ENCODE peak calls at places on chromosomes 6 and 20, in five cellular contexts. Q is SJSA1; B is CD8-positive, alpha-beta T cell; M is body of pancreas; G is A549. D is an unnamed sample.

GRCh38 chr6:168874637-168875036 is 379.0 kb downstream of the THBS2 start:
- DNase-seq in Q (no peak), B (no peak), M (no peak), G (no peak), D (no peak)

GRCh38 chr20:57717797-57718196 is 8.0 kb upstream of the PMEPA1 start:
- DNase-seq in Q (peak; percentile 64), B (no peak), M (no peak), G (peak; percentile 68), D (no peak)

GRCh38 chr20:63194007-63194820 is 21.7 kb downstream of the YTHDF1 start:
- DNase-seq in Q (no peak), B (no peak), M (no peak), G (no peak), D (peak; percentile 55)

GRCh38 chr6:136647363-136647763 is 97.1 kb upstream of the MAP7 start:
- DNase-seq in Q (peak; percentile 60), B (peak; percentile 17), M (no peak), G (no peak), D (no peak)

GRCh38 chr6:134519456-134519855 is 201.5 kb upstream of the SGK1 start:
- DNase-seq in Q (no peak), B (peak; percentile 47), M (no peak), G (no peak), D (no peak)

GRCh38 chr6:113574147-113574546 is 283.0 kb upstream of the MARCKS start:
- DNase-seq in Q (no peak), B (no peak), M (no peak), G (no peak), D (no peak)

GRCh38 chr6:43517503-43518357 is 841 bp downstream of the POLR1C start:
- DNase-seq in Q (no peak), B (no peak), M (no peak), G (no peak), D (no peak)

GRCh38 chr6:170372380-170373325 is 66.1 kb downstream of the FAM120B start:
- DNase-seq in Q (no peak), B (no peak), M (no peak), G (no peak), D (no peak)

GRCh38 chr20:21302645-21303060 is 478 bp upstream of the XRN2 start:
- DNase-seq in Q (no peak), B (no peak), M (no peak), G (no peak), D (no peak)

GRCh38 chr6:149264629-149265028 is 52.9 kb upstream of the TAB2 start:
- DNase-seq in Q (no peak), B (peak; percentile 47), M (no peak), G (no peak), D (no peak)

GRCh38 chr6:45305546-45305945 is 22.6 kb upstream of the RUNX2 start:
- DNase-seq in Q (no peak), B (no peak), M (no peak), G (no peak), D (peak; percentile 22)

GRCh38 chr6:19268117-19268516 is 569.1 kb upstream of the ID4 start:
- DNase-seq in Q (no peak), B (no peak), M (no peak), G (no peak), D (no peak)

GRCh38 chr20:50054626-50055511 is 58.1 kb downstream of the UBE2V1 start:
- DNase-seq in Q (peak; percentile 98), B (no peak), M (no peak), G (no peak), D (peak; percentile 68)

GRCh38 chr6:39804666-39805065 is 12.5 kb downstream of the DAAM2 start:
- DNase-seq in Q (no peak), B (no peak), M (no peak), G (no peak), D (peak; percentile 80)

GRCh38 chr6:167045828-167046580 is 46.8 kb downstream of the CEP43 start:
- DNase-seq in Q (no peak), B (no peak), M (no peak), G (peak; percentile 10), D (no peak)

GRCh38 chr20:52975024-52975732 is 3.0 kb downstream of the TSHZ2 start:
- DNase-seq in Q (no peak), B (no peak), M (no peak), G (no peak), D (no peak)

GRCh38 chr6:77834591-77834996 is 181.8 kb downstream of the MEI4 start:
- DNase-seq in Q (no peak), B (no peak), M (no peak), G (no peak), D (no peak)

GRCh38 chr6:47922391-47922790 is 140.6 kb downstream of the OPN5 start:
- DNase-seq in Q (no peak), B (no peak), M (no peak), G (no peak), D (no peak)

GRCh38 chr6:112018619-112019416 is 35.1 kb upstream of the CCN6 start:
- DNase-seq in Q (peak; percentile 79), B (no peak), M (no peak), G (no peak), D (peak; percentile 64)

GRCh38 chr20:29878281-29878741 is 1379.2 kb upstream of the DEFB115 start:
- DNase-seq in Q (no peak), B (no peak), M (no peak), G (peak; percentile 55), D (peak; percentile 63)

GRCh38 chr6:84243240-84243639 is 15.8 kb upstream of the CEP162 start:
- DNase-seq in Q (no peak), B (no peak), M (no peak), G (no peak), D (no peak)

GRCh38 chr6:151018035-151018434 is 152.5 kb downstream of the MTHFD1L start:
- DNase-seq in Q (no peak), B (no peak), M (no peak), G (no peak), D (no peak)

GRCh38 chr20:10521068-10521834 is 86.1 kb downstream of the SLX4IP start:
- DNase-seq in Q (peak; percentile 82), B (no peak), M (no peak), G (peak; percentile 43), D (peak; percentile 91)

GRCh38 chr20:23283096-23283850 is 67.3 kb upstream of the NXT1 start:
- DNase-seq in Q (no peak), B (no peak), M (no peak), G (no peak), D (no peak)
- H3K4me1 ChIP-seq in Q (peaks cover 27% of the 10 kb centered on the region), B (no peaks in the 10 kb centered on the region), M (no peaks in the 10 kb centered on the region), G (no peaks in the 10 kb centered on the region), D (no peaks in the 10 kb centered on the region)

GRCh38 chr6:157769776-157770430 is 53.1 kb upstream of the SNX9 start:
- DNase-seq in Q (no peak), B (no peak), M (no peak), G (no peak), D (no peak)

GRCh38 chr6:157767757-157768156 is 55.3 kb upstream of the SNX9 start:
- DNase-seq in Q (no peak), B (no peak), M (no peak), G (no peak), D (no peak)

GRCh38 chr6:157768304-157768703 is 54.7 kb upstream of the SNX9 start:
- DNase-seq in Q (no peak), B (no peak), M (no peak), G (no peak), D (no peak)

GRCh38 chr6:157767071-157767750 is 55.8 kb upstream of the SNX9 start:
- DNase-seq in Q (no peak), B (no peak), M (no peak), G (no peak), D (peak; percentile 64)

GRCh38 chr6:157768863-157769551 is 54.0 kb upstream of the SNX9 start:
- DNase-seq in Q (no peak), B (no peak), M (no peak), G (no peak), D (no peak)
- H3K4me1 ChIP-seq in Q (peaks cover 27% of the 10 kb centered on the region), B (peaks cover 39% of the 10 kb centered on the region), M (peaks cover 10% of the 10 kb centered on the region), G (peaks cover 31% of the 10 kb centered on the region), D (peaks cover 22% of the 10 kb centered on the region)

GRCh38 chr20:44969320-44969879 is 3.1 kb downstream of the STK4 start:
- DNase-seq in Q (no peak), B (no peak), M (no peak), G (no peak), D (no peak)

GRCh38 chr20:44967207-44967807 is 995 bp downstream of the STK4 start:
- DNase-seq in Q (no peak), B (peak; percentile 57), M (no peak), G (no peak), D (no peak)

GRCh38 chr20:44965651-44966029 is 672 bp upstream of the STK4 start:
- DNase-seq in Q (peak; percentile 8), B (no peak), M (no peak), G (no peak), D (no peak)

GRCh38 chr20:44963325-44964215 is 2.7 kb upstream of the STK4 start:
- DNase-seq in Q (no peak), B (no peak), M (no peak), G (no peak), D (no peak)

DNA sequence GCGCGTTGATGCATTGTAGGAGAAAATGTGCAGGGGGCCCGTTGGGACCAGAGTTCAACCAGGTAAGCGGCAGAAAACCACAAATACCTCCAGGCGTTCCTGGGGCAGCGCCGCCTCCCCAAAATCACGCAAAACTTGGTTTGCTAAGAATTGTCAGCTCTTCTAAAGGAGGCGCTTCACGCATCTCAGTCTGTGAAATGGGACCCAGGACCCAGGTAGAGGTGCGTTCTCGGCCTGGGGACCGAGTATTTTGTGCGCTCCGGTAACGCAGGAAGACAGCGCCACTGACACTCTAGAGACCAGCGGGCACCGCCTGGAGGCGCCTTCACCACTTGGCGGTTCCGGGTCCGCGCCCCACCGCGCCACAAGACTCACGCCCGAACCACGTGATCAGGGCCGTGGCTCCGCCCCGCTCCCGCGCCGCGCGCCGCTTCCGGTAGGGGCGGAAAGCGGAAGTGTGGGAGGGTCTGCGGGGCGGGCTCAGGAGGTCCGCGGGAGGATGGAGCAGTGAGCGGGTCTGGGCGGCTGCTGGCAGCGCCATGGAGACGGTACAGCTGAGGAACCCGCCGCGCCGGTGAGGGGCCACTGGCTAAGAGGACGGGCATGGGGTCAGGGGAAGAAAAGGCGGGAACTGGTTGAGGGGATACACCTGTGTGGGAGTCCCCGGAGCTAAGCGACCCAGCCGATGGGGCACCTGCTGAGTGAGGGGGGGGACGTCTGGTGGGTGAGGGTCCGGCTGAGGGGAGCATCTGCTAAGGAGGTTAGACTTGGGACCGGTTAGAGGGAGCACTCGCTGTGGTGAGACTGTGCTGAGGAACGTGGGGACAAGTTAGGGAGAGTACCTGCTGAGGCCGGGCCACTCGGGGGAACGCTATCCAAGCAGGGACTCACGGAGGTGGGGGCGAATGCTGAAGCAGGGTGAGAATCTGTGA is at the start of gene STK4:
- DNase-seq in Q (peak; percentile 87), B (peak; percentile 95), M (peak; percentile 94), G (peak; percentile 76), D (peak; percentile 95)
- H3K4me1 ChIP-seq in Q (peaks cover 26% of the 10 kb centered on the region), B (peaks cover 28% of the 10 kb centered on the region), M (peaks cover 28% of the 10 kb centered on the region), G (peaks cover 37% of the 10 kb centered on the region), D (peaks cover 25% of the 10 kb centered on the region)

DNA sequence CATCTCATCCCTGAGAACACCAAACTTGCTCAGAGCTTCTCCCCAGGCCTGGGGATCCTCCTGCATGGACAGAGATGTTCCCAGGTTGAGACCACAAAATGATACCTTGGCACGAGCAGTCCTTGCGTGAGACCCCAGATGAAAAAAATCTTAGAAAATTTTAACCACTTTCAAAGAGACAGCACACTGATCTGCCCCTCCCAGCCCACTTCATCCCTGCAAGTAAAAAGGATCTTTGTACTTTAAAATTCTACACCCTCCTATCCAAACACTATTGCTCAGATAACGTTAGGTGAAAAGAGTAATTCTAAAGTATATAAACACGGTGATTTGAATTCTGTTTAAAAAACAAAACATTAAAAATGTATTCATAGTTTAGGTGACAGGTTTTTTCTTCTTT is 98.5 kb downstream of the SLC23A2 start:
- DNase-seq in Q (no peak), B (no peak), M (no peak), G (no peak), D (no peak)
- H3K4me1 ChIP-seq in Q (no peaks in the 10 kb centered on the region), B (no peaks in the 10 kb centered on the region), M (no peaks in the 10 kb centered on the region), G (peaks cover 10% of the 10 kb centered on the region), D (peaks cover 12% of the 10 kb centered on the region)